ENCODE peak calls at places on chromosomes 1 and 21, in five cellular contexts. One of them, this sample, is unnamed.

GRCh38 chr21:29205009-29205408 is 74.6 kb downstream of the MAP3K7CL start:
- DNase-seq in suprapubic skin: no peak
- DNase-seq in upper lobe of right lung: no peak
- DNase-seq in endothelial cell: no peak
- DNase-seq in cardiac fibroblast: no peak
- DNase-seq in this sample: no peak

GRCh38 chr1:239742416-239743109 is 349.1 kb upstream of the FMN2 start:
- DNase-seq in endothelial cell: no peak
- DNase-seq in cardiac fibroblast: no peak
- DNase-seq in upper lobe of right lung: no peak
- DNase-seq in suprapubic skin: no peak
- DNase-seq in this sample: no peak

GRCh38 chr1:30377230-30378022 is 346.0 kb downstream of the MATN1 start:
- DNase-seq in suprapubic skin: no peak
- DNase-seq in upper lobe of right lung: peak
- DNase-seq in endothelial cell: no peak
- DNase-seq in cardiac fibroblast: no peak
- DNase-seq in this sample: no peak

GRCh38 chr1:174761257-174761760 is 238.4 kb upstream of the CACYBP start:
- DNase-seq in suprapubic skin: no peak
- DNase-seq in cardiac fibroblast: no peak
- DNase-seq in upper lobe of right lung: no peak
- DNase-seq in endothelial cell: no peak
- DNase-seq in this sample: no peak

GRCh38 chr21:29526545-29526944 is 227.8 kb downstream of the BACH1 start:
- DNase-seq in upper lobe of right lung: no peak
- DNase-seq in suprapubic skin: no peak
- DNase-seq in endothelial cell: no peak
- DNase-seq in cardiac fibroblast: no peak
- DNase-seq in this sample: no peak

GRCh38 chr1:95126846-95127245 is 9.7 kb downstream of the TLCD4 start:
- DNase-seq in cardiac fibroblast: no peak
- DNase-seq in suprapubic skin: no peak
- DNase-seq in upper lobe of right lung: no peak
- DNase-seq in endothelial cell: no peak
- DNase-seq in this sample: no peak

GRCh38 chr1:159945483-159946241 is at the start of gene IGSF9:
- DNase-seq in suprapubic skin: peak
- DNase-seq in cardiac fibroblast: peak
- DNase-seq in endothelial cell: peak
- DNase-seq in upper lobe of right lung: peak
- DNase-seq in this sample: peak

GRCh38 chr1:24389231-24389678 is 24.3 kb downstream of the STPG1 start:
- DNase-seq in upper lobe of right lung: no peak
- DNase-seq in endothelial cell: no peak
- DNase-seq in cardiac fibroblast: no peak
- DNase-seq in suprapubic skin: peak
- DNase-seq in this sample: no peak

GRCh38 chr1:184986250-184986649 is 11.9 kb upstream of the NIBAN1 start:
- DNase-seq in upper lobe of right lung: no peak
- DNase-seq in cardiac fibroblast: peak
- DNase-seq in suprapubic skin: no peak
- DNase-seq in endothelial cell: no peak
- DNase-seq in this sample: peak
- TF ChIP-seq CTCF in upper lobe of right lung: no peak
- TF ChIP-seq CTCF in cardiac fibroblast: peak
- TF ChIP-seq CTCF in suprapubic skin: no peak
- TF ChIP-seq CTCF in endothelial cell: no peak
- TF ChIP-seq CTCF in this sample: peak

GRCh38 chr1:190323530-190323929 is 154.1 kb downstream of the BRINP3 start:
- DNase-seq in upper lobe of right lung: no peak
- DNase-seq in suprapubic skin: no peak
- DNase-seq in endothelial cell: no peak
- DNase-seq in cardiac fibroblast: no peak
- DNase-seq in this sample: no peak

GRCh38 chr1:190320952-190321351 is 156.7 kb downstream of the BRINP3 start:
- DNase-seq in upper lobe of right lung: no peak
- DNase-seq in suprapubic skin: no peak
- DNase-seq in endothelial cell: peak
- DNase-seq in cardiac fibroblast: peak
- DNase-seq in this sample: no peak
- TF ChIP-seq CTCF in upper lobe of right lung: no peak
- TF ChIP-seq CTCF in suprapubic skin: no peak
- TF ChIP-seq CTCF in endothelial cell: no peak
- TF ChIP-seq CTCF in cardiac fibroblast: no peak
- TF ChIP-seq CTCF in this sample: no peak

GRCh38 chr1:218344814-218345672 is at the start of gene TGFB2:
- DNase-seq in suprapubic skin: no peak
- DNase-seq in endothelial cell: peak
- DNase-seq in cardiac fibroblast: peak
- DNase-seq in upper lobe of right lung: no peak
- DNase-seq in this sample: peak
- TF ChIP-seq CTCF in suprapubic skin: no peak
- TF ChIP-seq CTCF in endothelial cell: no peak
- TF ChIP-seq CTCF in cardiac fibroblast: no peak
- TF ChIP-seq CTCF in upper lobe of right lung: no peak
- TF ChIP-seq CTCF in this sample: peak

DNA sequence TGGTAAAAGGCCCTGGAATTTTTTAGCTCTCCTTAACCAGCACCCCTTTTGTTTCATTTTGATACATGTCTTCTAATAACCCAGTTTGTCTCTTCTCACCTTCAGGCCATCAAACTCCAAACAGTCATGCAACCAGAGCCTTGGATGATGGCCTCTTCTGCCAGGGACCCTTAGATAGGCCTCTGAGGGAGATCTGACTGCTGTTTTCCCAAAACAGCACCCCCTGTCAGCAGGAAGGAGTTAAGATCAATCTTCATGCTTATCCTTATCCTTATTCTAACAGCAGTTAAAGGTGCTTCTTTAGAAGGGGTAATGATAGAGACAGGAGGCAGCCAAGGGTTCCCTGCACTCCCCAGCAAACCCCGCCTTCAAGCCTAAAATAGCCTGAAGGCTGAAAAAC is 49.5 kb upstream of the VANGL1 start:
- DNase-seq in cardiac fibroblast: no peak
- DNase-seq in endothelial cell: no peak
- DNase-seq in suprapubic skin: no peak
- DNase-seq in upper lobe of right lung: no peak
- DNase-seq in this sample: no peak
- TF ChIP-seq CTCF in cardiac fibroblast: no peak
- TF ChIP-seq CTCF in endothelial cell: no peak
- TF ChIP-seq CTCF in suprapubic skin: no peak
- TF ChIP-seq CTCF in upper lobe of right lung: no peak
- TF ChIP-seq CTCF in this sample: peak

GRCh38 chr1:35544976-35545375 is 12.2 kb downstream of the KIAA0319L start:
- DNase-seq in upper lobe of right lung: no peak
- DNase-seq in endothelial cell: peak
- DNase-seq in suprapubic skin: peak
- DNase-seq in cardiac fibroblast: peak
- DNase-seq in this sample: no peak
- TF ChIP-seq CTCF in upper lobe of right lung: peak
- TF ChIP-seq CTCF in endothelial cell: no peak
- TF ChIP-seq CTCF in suprapubic skin: no peak
- TF ChIP-seq CTCF in cardiac fibroblast: no peak
- TF ChIP-seq CTCF in this sample: peak

GRCh38 chr1:54325705-54326461 is 80.3 kb downstream of the SSBP3 start:
- DNase-seq in upper lobe of right lung: no peak
- DNase-seq in endothelial cell: no peak
- DNase-seq in cardiac fibroblast: no peak
- DNase-seq in suprapubic skin: no peak
- DNase-seq in this sample: no peak

GRCh38 chr1:54324750-54325704 is 81.2 kb downstream of the SSBP3 start:
- DNase-seq in endothelial cell: no peak
- DNase-seq in upper lobe of right lung: no peak
- DNase-seq in suprapubic skin: no peak
- DNase-seq in cardiac fibroblast: no peak
- DNase-seq in this sample: no peak

GRCh38 chr1:54326577-54327385 is 79.4 kb downstream of the SSBP3 start:
- DNase-seq in cardiac fibroblast: no peak
- DNase-seq in upper lobe of right lung: no peak
- DNase-seq in suprapubic skin: no peak
- DNase-seq in endothelial cell: no peak
- DNase-seq in this sample: no peak

GRCh38 chr1:54324031-54324654 is 82.1 kb downstream of the SSBP3 start:
- DNase-seq in endothelial cell: no peak
- DNase-seq in suprapubic skin: no peak
- DNase-seq in cardiac fibroblast: peak
- DNase-seq in upper lobe of right lung: no peak
- DNase-seq in this sample: no peak

GRCh38 chr1:54323324-54323739 is 82.9 kb downstream of the SSBP3 start:
- DNase-seq in upper lobe of right lung: no peak
- DNase-seq in endothelial cell: peak
- DNase-seq in suprapubic skin: no peak
- DNase-seq in cardiac fibroblast: no peak
- DNase-seq in this sample: no peak
- TF ChIP-seq CTCF in upper lobe of right lung: no peak
- TF ChIP-seq CTCF in endothelial cell: no peak
- TF ChIP-seq CTCF in suprapubic skin: no peak
- TF ChIP-seq CTCF in cardiac fibroblast: no peak
- TF ChIP-seq CTCF in this sample: no peak

DNA sequence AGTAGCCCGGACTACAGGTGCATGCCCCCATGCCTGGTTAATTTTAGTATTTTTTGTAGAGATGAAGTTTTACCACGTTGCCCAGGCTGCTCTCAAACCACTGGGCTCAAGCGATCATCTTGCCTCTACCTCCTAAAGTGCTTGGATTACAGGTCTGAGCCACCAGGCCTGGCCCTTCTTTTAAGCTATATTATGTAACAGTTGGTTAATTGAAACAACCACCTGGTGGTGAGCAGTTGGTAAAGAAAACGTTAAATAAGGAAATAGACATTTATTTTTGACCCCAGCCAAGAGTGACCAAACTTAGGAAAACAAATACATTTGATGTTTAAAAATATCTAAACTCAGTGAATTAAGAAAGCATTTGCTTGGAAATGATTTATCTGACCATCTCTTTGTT is 12.1 kb upstream of the PDC start:
- DNase-seq in suprapubic skin: no peak
- DNase-seq in cardiac fibroblast: no peak
- DNase-seq in upper lobe of right lung: no peak
- DNase-seq in endothelial cell: no peak
- DNase-seq in this sample: no peak
- TF ChIP-seq CTCF in suprapubic skin: no peak
- TF ChIP-seq CTCF in cardiac fibroblast: no peak
- TF ChIP-seq CTCF in upper lobe of right lung: no peak
- TF ChIP-seq CTCF in endothelial cell: peak
- TF ChIP-seq CTCF in this sample: peak

This sample was measured in HFFc6.